ENCODE peak calls at places on chromosomes 7 and 10, in seven cellular contexts. E, X, L, D, N, U and T are unnamed samples.

GRCh38 chr7:16564023-16564380 is 37.4 kb downstream of the LRRC72 start:
- DNase-seq in D (no peak), U (no peak), E (no peak), N (no peak), L (no peak), X (no peak), T (no peak)

GRCh38 chr7:55567495-55568070 is 4.7 kb downstream of the VOPP1 start:
- DNase-seq in D (no peak), L (no peak), U (no peak), E (no peak), N (no peak), X (no peak), T (no peak)

GRCh38 chr7:16891338-16891737 is 9.6 kb upstream of the AGR3 start:
- DNase-seq in X (no peak), D (peak; percentile 72), U (peak; percentile 36), N (no peak), L (peak; percentile 78), E (peak; percentile 34), T (peak; percentile 76)

GRCh38 chr10:49631975-49632374 is 18.1 kb downstream of the CHAT start:
- DNase-seq in U (no peak), D (no peak), X (no peak), L (no peak), N (no peak), E (no peak), T (no peak)

GRCh38 chr10:42932735-42933453 is 144.0 kb upstream of the RET start:
- DNase-seq in D (no peak), U (no peak), L (no peak), X (peak; percentile 74), E (peak; percentile 89), N (peak; percentile 58), T (peak; percentile 68)

GRCh38 chr7:29968683-29969457 is 20.7 kb downstream of the SCRN1 start:
- DNase-seq in N (no peak), L (peak; percentile 82), U (no peak), X (no peak), D (peak; percentile 91), E (no peak), T (peak; percentile 46)

GRCh38 chr7:20030417-20030816 is 186.8 kb downstream of the MACC1 start:
- DNase-seq in L (no peak), N (no peak), X (no peak), E (no peak), U (no peak), D (no peak), T (no peak)

GRCh38 chr10:121999301-121999700 is 10.3 kb downstream of the TACC2 start:
- DNase-seq in E (no peak), N (no peak), X (no peak), U (no peak), D (no peak), L (no peak), T (no peak)

GRCh38 chr10:129474642-129475041 is 7.6 kb downstream of the MGMT start:
- DNase-seq in U (no peak), E (no peak), N (no peak), X (no peak), L (no peak), D (no peak), T (no peak)

GRCh38 chr7:32379486-32380115 is 110.6 kb downstream of the LSM5 start:
- DNase-seq in U (no peak), X (no peak), L (no peak), E (no peak), D (no peak), N (no peak), T (no peak)

GRCh38 chr7:46747222-46747621 is 826.1 kb upstream of the IGFBP3 start:
- DNase-seq in L (no peak), N (no peak), U (no peak), E (no peak), D (no peak), X (no peak), T (peak; percentile 12)

GRCh38 chr7:1059200-1060091 is 15.1 kb downstream of the GPR146 start:
- DNase-seq in U (peak; percentile 95), L (no peak), X (peak; percentile 80), E (peak; percentile 98), D (no peak), N (peak; percentile 93), T (peak; percentile 98)

GRCh38 chr10:112246-112645 is 23.0 kb upstream of the ZMYND11 start:
- DNase-seq in D (peak; percentile 10), N (no peak), L (peak; percentile 4), U (peak; percentile 88), E (no peak), X (no peak), T (no peak)

GRCh38 chr10:13100349-13101294 is 659 bp downstream of the OPTN start:
- DNase-seq in X (peak; percentile 8), L (peak; percentile 73), E (peak; percentile 50), N (no peak), U (peak; percentile 20), D (peak; percentile 31), T (peak; percentile 38)

GRCh38 chr10:28300027-28300426 is 2.8 kb downstream of the MPP7 start:
- DNase-seq in E (no peak), D (no peak), L (no peak), U (no peak), X (no peak), N (no peak), T (no peak)

GRCh38 chr7:67918158-67918557 is 921.5 kb downstream of the TYW1 start:
- DNase-seq in L (no peak), X (no peak), E (no peak), N (no peak), U (no peak), D (no peak), T (peak; percentile 55)

GRCh38 chr10:95864906-95865813 is 42.6 kb upstream of the CC2D2B start:
- DNase-seq in X (peak; percentile 38), U (peak; percentile 23), N (no peak), L (peak; percentile 96), D (peak; percentile 86), E (peak; percentile 58), T (peak; percentile 85)

GRCh38 chr7:159227433-159227832 is 82.8 kb upstream of the VIPR2 start:
- DNase-seq in L (no peak), E (no peak), D (no peak), U (no peak), N (no peak), X (no peak), T (no peak)

GRCh38 chr7:139813141-139813540 is 15.9 kb upstream of the TBXAS1 start:
- DNase-seq in N (no peak), D (no peak), L (no peak), U (no peak), E (no peak), X (no peak), T (no peak)
- H3K18ac ChIP-seq in N (no peak overlapping the region), D (no peak overlapping the region), L (no peak overlapping the region), U (no peak overlapping the region), E (no peak overlapping the region), X (no peak overlapping the region), T (no peak overlapping the region)

GRCh38 chr7:87445897-87446296 is 29.6 kb downstream of the ABCB4 start:
- DNase-seq in L (no peak), N (no peak), E (no peak), U (no peak), X (no peak), D (no peak), T (no peak)

GRCh38 chr7:87450706-87451105 is 24.8 kb downstream of the ABCB4 start:
- DNase-seq in X (no peak), L (no peak), E (no peak), D (no peak), U (no peak), N (no peak), T (no peak)

GRCh38 chr7:87451187-87451586 is 24.3 kb downstream of the ABCB4 start:
- DNase-seq in X (no peak), U (no peak), D (no peak), L (no peak), E (no peak), N (no peak), T (no peak)

GRCh38 chr7:87447251-87447650 is 28.2 kb downstream of the ABCB4 start:
- DNase-seq in X (no peak), N (no peak), D (no peak), E (no peak), U (no peak), L (no peak), T (no peak)

DNA sequence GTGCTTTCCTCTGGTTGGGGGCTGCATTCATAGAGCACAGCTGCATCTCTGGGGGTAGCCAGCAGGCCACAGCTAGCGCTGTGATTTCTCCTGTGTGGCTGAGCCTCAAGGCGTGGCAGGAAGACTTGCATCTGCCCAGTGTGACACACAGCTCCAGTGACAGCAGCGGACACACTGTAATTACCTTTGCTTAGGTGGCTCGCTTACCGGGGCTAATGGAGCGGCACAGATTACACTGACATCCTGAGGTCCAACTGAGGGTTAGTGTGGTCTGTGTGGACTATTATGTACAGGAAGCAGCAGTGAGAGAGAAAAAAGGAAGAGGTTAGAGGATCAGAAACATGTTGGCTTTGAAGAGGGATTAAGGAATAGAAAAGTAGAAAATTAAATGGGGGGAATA is 27.1 kb downstream of the ABCB4 start:
- DNase-seq in D (no peak), N (no peak), E (no peak), U (no peak), L (no peak), X (no peak), T (no peak)
- H3K27me3 ChIP-seq in D (peaks cover 2% of the 10 kb centered on the region), N (no peaks in the 10 kb centered on the region), E (no peaks in the 10 kb centered on the region), U (no peaks in the 10 kb centered on the region), L (no peaks in the 10 kb centered on the region), X (no peaks in the 10 kb centered on the region), T (no peaks in the 10 kb centered on the region)

DNA sequence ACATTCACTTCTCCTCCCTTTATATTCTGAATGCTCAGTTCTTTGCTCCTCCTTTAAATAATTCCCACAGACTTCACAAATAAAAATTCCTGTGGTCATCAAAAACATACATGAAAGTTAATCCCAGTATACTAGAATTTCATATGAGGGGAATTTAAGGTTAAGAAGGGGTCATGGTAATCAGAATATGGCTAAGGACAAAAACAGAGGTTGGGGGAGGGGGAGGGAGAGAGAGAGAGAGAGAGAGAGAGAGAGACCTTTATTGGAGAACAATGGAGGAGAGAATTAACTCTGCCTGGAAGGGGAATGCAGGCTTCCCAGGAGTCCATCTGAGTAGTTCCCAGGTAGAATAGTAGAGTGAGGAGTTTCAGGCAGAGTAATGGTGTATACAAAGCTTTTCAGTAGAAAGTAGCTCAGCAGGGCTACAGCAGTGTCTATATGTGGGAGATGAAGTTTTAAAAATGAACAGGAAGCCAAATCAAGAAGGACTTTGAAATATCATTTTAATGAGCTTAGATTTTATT is 5.2 kb upstream of the CUBN start:
- DNase-seq in X (no peak), N (no peak), U (no peak), D (no peak), L (no peak), E (no peak), T (no peak)
- H3K18ac ChIP-seq in X (no peak overlapping the region), N (no peak overlapping the region), U (no peak overlapping the region), D (no peak overlapping the region), L (no peak overlapping the region), E (no peak overlapping the region), T (no peak overlapping the region)

GRCh38 chr10:123488436-123488835 is 177.7 kb upstream of the GPR26 start:
- DNase-seq in X (peak; percentile 47), N (no peak), U (no peak), L (no peak), D (no peak), E (no peak), T (peak; percentile 23)

GRCh38 chr10:123496996-123497660 is 169.0 kb upstream of the GPR26 start:
- DNase-seq in U (no peak), N (no peak), L (no peak), E (no peak), D (no peak), X (no peak), T (peak; percentile 71)

GRCh38 chr10:123491692-123492415 is 174.3 kb upstream of the GPR26 start:
- DNase-seq in U (no peak), L (no peak), E (no peak), D (no peak), N (no peak), X (no peak), T (no peak)

GRCh38 chr10:123496336-123496735 is 169.8 kb upstream of the GPR26 start:
- DNase-seq in U (no peak), N (no peak), X (no peak), E (no peak), D (no peak), L (no peak), T (no peak)

GRCh38 chr10:123494409-123494808 is 171.7 kb upstream of the GPR26 start:
- DNase-seq in X (no peak), E (no peak), N (no peak), D (no peak), L (no peak), U (no peak), T (no peak)
- H3K27me3 ChIP-seq in X (no peaks in the 10 kb centered on the region), E (no peaks in the 10 kb centered on the region), N (no peaks in the 10 kb centered on the region), D (no peaks in the 10 kb centered on the region), L (no peaks in the 10 kb centered on the region), U (no peaks in the 10 kb centered on the region), T (no peaks in the 10 kb centered on the region)